ENCODE peak calls at places on chromosome 1, in six cellular contexts. D is OCI-LY7, A is GM23338, Y is HCT116, X is MM.1S, J is GM23248. Q is an unnamed sample.
A peak's percentile ranks its signal among the peaks of the same experiment; 100 is the strongest.

GRCh38 chr1:20028125-20028524 is 41.9 kb upstream of the PLA2G5 start:
- DNase-seq in Y (no peak), X (no peak), A (no peak), D (no peak), J (no peak), Q (no peak)

GRCh38 chr1:225885336-225885735 is 3.2 kb upstream of the TMEM63A start:
- DNase-seq in D (no peak), X (no peak), Y (no peak), A (no peak), J (no peak), Q (no peak)

GRCh38 chr1:30657131-30658013 is 66.0 kb downstream of the MATN1 start:
- DNase-seq in X (no peak), J (no peak), Y (peak; percentile 35), A (no peak), D (no peak), Q (no peak)

GRCh38 chr1:47661065-47661464 is 223.2 kb downstream of the FOXD2 start:
- DNase-seq in Y (no peak), X (no peak), D (no peak), A (no peak), J (no peak), Q (no peak)

GRCh38 chr1:212780759-212781158 is 10.8 kb downstream of the NSL1 start:
- DNase-seq in A (no peak), X (no peak), J (no peak), D (no peak), Y (no peak), Q (no peak)

GRCh38 chr1:161020573-161021167 is at the start of gene F11R:
- DNase-seq in J (peak; percentile 45), D (no peak), X (peak; percentile 71), A (peak; percentile 83), Y (no peak), Q (peak; percentile 41)

GRCh38 chr1:54273837-54274192 is 73.8 kb downstream of the MRPL37 start:
- DNase-seq in X (no peak), D (no peak), A (peak; percentile 50), Y (no peak), J (peak; percentile 59), Q (peak; percentile 60)

GRCh38 chr1:47416319-47417128 is 439 bp downstream of the FOXE3 start:
- DNase-seq in Y (no peak), X (no peak), A (peak; percentile 58), D (no peak), J (peak; percentile 45), Q (peak; percentile 69)

GRCh38 chr1:8448906-8449661 is 131.2 kb downstream of the SLC45A1 start:
- DNase-seq in D (no peak), J (peak; percentile 78), Y (no peak), A (no peak), X (no peak), Q (no peak)

GRCh38 chr1:180927841-180928240 is 15.1 kb downstream of the KIAA1614 start:
- DNase-seq in Y (no peak), J (peak; percentile 16), A (no peak), X (no peak), D (no peak), Q (peak; percentile 68)
- TF ChIP-seq EZH2phosphoT487 in Y (no peak), J (no peak), A (no peak), X (no peak), D (no peak), Q (no peak)

GRCh38 chr1:2591581-2592261 is 5.1 kb downstream of the PRXL2B start:
- DNase-seq in X (no peak), J (no peak), A (no peak), Y (no peak), D (no peak), Q (peak; percentile 31)

GRCh38 chr1:2594001-2594640 is 7.5 kb downstream of the PRXL2B start:
- DNase-seq in J (peak; percentile 34), Y (no peak), A (no peak), D (no peak), X (no peak), Q (peak; percentile 80)

GRCh38 chr1:2594641-2595131 is 8.1 kb downstream of the PRXL2B start:
- DNase-seq in Y (no peak), A (no peak), D (no peak), X (no peak), J (no peak), Q (no peak)

GRCh38 chr1:2592672-2593071 is 6.1 kb downstream of the PRXL2B start:
- DNase-seq in A (no peak), Y (no peak), X (no peak), J (no peak), D (no peak), Q (peak; percentile 21)

GRCh38 chr1:2593251-2593878 is 6.8 kb downstream of the PRXL2B start:
- DNase-seq in D (no peak), Y (no peak), A (no peak), J (no peak), X (no peak), Q (peak; percentile 37)
- TF ChIP-seq EZH2phosphoT487 in D (no peak), Y (no peak), A (no peak), J (no peak), X (no peak), Q (no peak)

GRCh38 chr1:153928776-153929432 is 6.1 kb upstream of the GATAD2B start:
- DNase-seq in X (no peak), A (no peak), D (no peak), Y (no peak), J (peak; percentile 39), Q (peak; percentile 82)
- TF ChIP-seq EZH2phosphoT487 in X (no peak), A (no peak), D (no peak), Y (no peak), J (no peak), Q (no peak)

GRCh38 chr1:203178083-203178482 is 2.5 kb upstream of the MYBPH start:
- DNase-seq in X (no peak), D (no peak), J (peak; percentile 62), A (no peak), Y (peak; percentile 76), Q (no peak)
- TF ChIP-seq EZH2phosphoT487 in X (no peak), D (no peak), J (no peak), A (no peak), Y (no peak), Q (no peak)

DNA sequence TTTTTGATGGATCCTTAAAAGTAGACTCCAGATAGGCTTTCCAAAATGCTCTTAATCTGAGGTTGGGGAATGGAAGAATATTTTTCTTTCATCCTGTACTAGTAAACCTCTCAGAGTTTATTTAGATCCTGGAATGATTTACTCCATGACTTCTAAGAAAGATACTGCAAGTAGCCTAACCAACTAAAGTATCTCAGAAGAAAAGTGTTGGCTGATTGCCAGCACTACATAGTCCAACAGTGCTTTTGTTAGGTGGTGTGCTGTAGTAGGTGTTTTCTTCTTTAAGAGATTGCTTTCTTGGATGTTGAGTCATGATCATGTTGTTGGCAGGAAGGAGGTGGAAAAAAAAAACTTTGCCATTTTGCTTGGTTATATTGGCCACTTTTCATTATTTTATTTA is 119.8 kb downstream of the OSBPL9 start:
- DNase-seq in J (peak; percentile 73), Y (peak; percentile 16), A (no peak), X (peak; percentile 50), D (peak; percentile 37), Q (no peak)
- TF ChIP-seq EZH2phosphoT487 in J (no peak), Y (no peak), A (no peak), X (no peak), D (no peak), Q (no peak)

Q was measured in SK-N-SH.